ENCODE peak calls at places on chromosome X, in nine cellular contexts. One of them, this sample, is unnamed.

GRCh38 chrX:120660638-120661037 is 30.8 kb upstream of the C1GALT1C1 start:
- DNase-seq in activated CD4-positive, alpha-beta memory T cell treated with anti-CD3 and anti-CD28 coated beads, Interleukin-2, amount 10 ng/mL, durations not matched to agents 7 days and 5 days: no peak
- DNase-seq in DMS153: no peak
- DNase-seq in brain microvascular endothelial cell: no peak
- DNase-seq in naive thymus-derived CD4-positive, alpha-beta T cell: no peak
- DNase-seq in NCI-H510A: no peak
- DNase-seq in HAP-1: no peak
- DNase-seq in stimulated activated CD8-positive, alpha-beta memory T cell treated with anti-CD3 and anti-CD28 coated beads, Interleukin-12 subunit alpha, Interleukin-12 subunit beta, amount 100 ng/mL, for 4 hours: no peak
- DNase-seq in stimulated activated CD4-positive, alpha-beta T cell treated with anti-CD3 and anti-CD28 coated beads, Interleukin-4, amount 100 ng/mL, for 48 hours: no peak
- DNase-seq in this sample: no peak

GRCh38 chrX:36913551-36913950 is 94.6 kb upstream of the FAM47C start:
- DNase-seq in activated CD4-positive, alpha-beta memory T cell treated with anti-CD3 and anti-CD28 coated beads, Interleukin-2, amount 10 ng/mL, durations not matched to agents 7 days and 5 days: no peak
- DNase-seq in DMS153: no peak
- DNase-seq in brain microvascular endothelial cell: no peak
- DNase-seq in naive thymus-derived CD4-positive, alpha-beta T cell: no peak
- DNase-seq in NCI-H510A: no peak
- DNase-seq in HAP-1: peak; percentile 96
- DNase-seq in stimulated activated CD8-positive, alpha-beta memory T cell treated with anti-CD3 and anti-CD28 coated beads, Interleukin-12 subunit alpha, Interleukin-12 subunit beta, amount 100 ng/mL, for 4 hours: no peak
- DNase-seq in stimulated activated CD4-positive, alpha-beta T cell treated with anti-CD3 and anti-CD28 coated beads, Interleukin-4, amount 100 ng/mL, for 48 hours: no peak
- DNase-seq in this sample: no peak

GRCh38 chrX:143536176-143536575 is 18.9 kb upstream of the SPANXN3 start:
- DNase-seq in activated CD4-positive, alpha-beta memory T cell treated with anti-CD3 and anti-CD28 coated beads, Interleukin-2, amount 10 ng/mL, durations not matched to agents 7 days and 5 days: no peak
- DNase-seq in DMS153: no peak
- DNase-seq in brain microvascular endothelial cell: no peak
- DNase-seq in naive thymus-derived CD4-positive, alpha-beta T cell: no peak
- DNase-seq in NCI-H510A: no peak
- DNase-seq in HAP-1: no peak
- DNase-seq in stimulated activated CD8-positive, alpha-beta memory T cell treated with anti-CD3 and anti-CD28 coated beads, Interleukin-12 subunit alpha, Interleukin-12 subunit beta, amount 100 ng/mL, for 4 hours: no peak
- DNase-seq in stimulated activated CD4-positive, alpha-beta T cell treated with anti-CD3 and anti-CD28 coated beads, Interleukin-4, amount 100 ng/mL, for 48 hours: no peak
- DNase-seq in this sample: no peak

GRCh38 chrX:78316310-78316709 is 11.1 kb downstream of the CYSLTR1 start:
- DNase-seq in activated CD4-positive, alpha-beta memory T cell treated with anti-CD3 and anti-CD28 coated beads, Interleukin-2, amount 10 ng/mL, durations not matched to agents 7 days and 5 days: no peak
- DNase-seq in DMS153: no peak
- DNase-seq in brain microvascular endothelial cell: no peak
- DNase-seq in naive thymus-derived CD4-positive, alpha-beta T cell: no peak
- DNase-seq in NCI-H510A: no peak
- DNase-seq in HAP-1: no peak
- DNase-seq in stimulated activated CD8-positive, alpha-beta memory T cell treated with anti-CD3 and anti-CD28 coated beads, Interleukin-12 subunit alpha, Interleukin-12 subunit beta, amount 100 ng/mL, for 4 hours: no peak
- DNase-seq in stimulated activated CD4-positive, alpha-beta T cell treated with anti-CD3 and anti-CD28 coated beads, Interleukin-4, amount 100 ng/mL, for 48 hours: no peak
- DNase-seq in this sample: no peak

GRCh38 chrX:153482376-153483015 is 12.1 kb upstream of the HAUS7 start:
- DNase-seq in activated CD4-positive, alpha-beta memory T cell treated with anti-CD3 and anti-CD28 coated beads, Interleukin-2, amount 10 ng/mL, durations not matched to agents 7 days and 5 days: no peak
- DNase-seq in DMS153: no peak
- DNase-seq in brain microvascular endothelial cell: no peak
- DNase-seq in naive thymus-derived CD4-positive, alpha-beta T cell: no peak
- DNase-seq in NCI-H510A: no peak
- DNase-seq in HAP-1: no peak
- DNase-seq in stimulated activated CD8-positive, alpha-beta memory T cell treated with anti-CD3 and anti-CD28 coated beads, Interleukin-12 subunit alpha, Interleukin-12 subunit beta, amount 100 ng/mL, for 4 hours: no peak
- DNase-seq in stimulated activated CD4-positive, alpha-beta T cell treated with anti-CD3 and anti-CD28 coated beads, Interleukin-4, amount 100 ng/mL, for 48 hours: no peak
- DNase-seq in this sample: no peak

GRCh38 chrX:18617351-18617750 is 54.6 kb downstream of the RS1 start:
- DNase-seq in activated CD4-positive, alpha-beta memory T cell treated with anti-CD3 and anti-CD28 coated beads, Interleukin-2, amount 10 ng/mL, durations not matched to agents 7 days and 5 days: no peak
- DNase-seq in DMS153: no peak
- DNase-seq in brain microvascular endothelial cell: peak; percentile 53
- DNase-seq in naive thymus-derived CD4-positive, alpha-beta T cell: no peak
- DNase-seq in NCI-H510A: no peak
- DNase-seq in HAP-1: peak; percentile 89
- DNase-seq in stimulated activated CD8-positive, alpha-beta memory T cell treated with anti-CD3 and anti-CD28 coated beads, Interleukin-12 subunit alpha, Interleukin-12 subunit beta, amount 100 ng/mL, for 4 hours: no peak
- DNase-seq in stimulated activated CD4-positive, alpha-beta T cell treated with anti-CD3 and anti-CD28 coated beads, Interleukin-4, amount 100 ng/mL, for 48 hours: no peak
- DNase-seq in this sample: peak; percentile 3

GRCh38 chrX:13430136-13430827 is 110.4 kb upstream of the ATXN3L start:
- DNase-seq in activated CD4-positive, alpha-beta memory T cell treated with anti-CD3 and anti-CD28 coated beads, Interleukin-2, amount 10 ng/mL, durations not matched to agents 7 days and 5 days: no peak
- DNase-seq in DMS153: no peak
- DNase-seq in brain microvascular endothelial cell: peak; percentile 75
- DNase-seq in naive thymus-derived CD4-positive, alpha-beta T cell: no peak
- DNase-seq in NCI-H510A: no peak
- DNase-seq in HAP-1: no peak
- DNase-seq in stimulated activated CD8-positive, alpha-beta memory T cell treated with anti-CD3 and anti-CD28 coated beads, Interleukin-12 subunit alpha, Interleukin-12 subunit beta, amount 100 ng/mL, for 4 hours: no peak
- DNase-seq in stimulated activated CD4-positive, alpha-beta T cell treated with anti-CD3 and anti-CD28 coated beads, Interleukin-4, amount 100 ng/mL, for 48 hours: no peak
- DNase-seq in this sample: no peak

GRCh38 chrX:15233416-15234015 is 36.4 kb downstream of the ASB9 start:
- DNase-seq in activated CD4-positive, alpha-beta memory T cell treated with anti-CD3 and anti-CD28 coated beads, Interleukin-2, amount 10 ng/mL, durations not matched to agents 7 days and 5 days: no peak
- DNase-seq in DMS153: no peak
- DNase-seq in brain microvascular endothelial cell: no peak
- DNase-seq in naive thymus-derived CD4-positive, alpha-beta T cell: no peak
- DNase-seq in NCI-H510A: no peak
- DNase-seq in HAP-1: no peak
- DNase-seq in stimulated activated CD8-positive, alpha-beta memory T cell treated with anti-CD3 and anti-CD28 coated beads, Interleukin-12 subunit alpha, Interleukin-12 subunit beta, amount 100 ng/mL, for 4 hours: no peak
- DNase-seq in stimulated activated CD4-positive, alpha-beta T cell treated with anti-CD3 and anti-CD28 coated beads, Interleukin-4, amount 100 ng/mL, for 48 hours: no peak
- DNase-seq in this sample: no peak

GRCh38 chrX:55340896-55341433 is 76.2 kb upstream of the PAGE3 start:
- DNase-seq in activated CD4-positive, alpha-beta memory T cell treated with anti-CD3 and anti-CD28 coated beads, Interleukin-2, amount 10 ng/mL, durations not matched to agents 7 days and 5 days: no peak
- DNase-seq in DMS153: no peak
- DNase-seq in brain microvascular endothelial cell: no peak
- DNase-seq in naive thymus-derived CD4-positive, alpha-beta T cell: no peak
- DNase-seq in NCI-H510A: no peak
- DNase-seq in HAP-1: no peak
- DNase-seq in stimulated activated CD8-positive, alpha-beta memory T cell treated with anti-CD3 and anti-CD28 coated beads, Interleukin-12 subunit alpha, Interleukin-12 subunit beta, amount 100 ng/mL, for 4 hours: no peak
- DNase-seq in stimulated activated CD4-positive, alpha-beta T cell treated with anti-CD3 and anti-CD28 coated beads, Interleukin-4, amount 100 ng/mL, for 48 hours: no peak
- DNase-seq in this sample: no peak

GRCh38 chrX:85503258-85504158 is 124.0 kb upstream of the POF1B start:
- DNase-seq in activated CD4-positive, alpha-beta memory T cell treated with anti-CD3 and anti-CD28 coated beads, Interleukin-2, amount 10 ng/mL, durations not matched to agents 7 days and 5 days: no peak
- DNase-seq in DMS153: peak; percentile 47
- DNase-seq in brain microvascular endothelial cell: no peak
- DNase-seq in naive thymus-derived CD4-positive, alpha-beta T cell: no peak
- DNase-seq in NCI-H510A: no peak
- DNase-seq in HAP-1: peak; percentile 98
- DNase-seq in stimulated activated CD8-positive, alpha-beta memory T cell treated with anti-CD3 and anti-CD28 coated beads, Interleukin-12 subunit alpha, Interleukin-12 subunit beta, amount 100 ng/mL, for 4 hours: no peak
- DNase-seq in stimulated activated CD4-positive, alpha-beta T cell treated with anti-CD3 and anti-CD28 coated beads, Interleukin-4, amount 100 ng/mL, for 48 hours: no peak
- DNase-seq in this sample: no peak

GRCh38 chrX:11678174-11678573 is 12.5 kb upstream of the ARHGAP6 start:
- DNase-seq in activated CD4-positive, alpha-beta memory T cell treated with anti-CD3 and anti-CD28 coated beads, Interleukin-2, amount 10 ng/mL, durations not matched to agents 7 days and 5 days: no peak
- DNase-seq in DMS153: no peak
- DNase-seq in brain microvascular endothelial cell: no peak
- DNase-seq in naive thymus-derived CD4-positive, alpha-beta T cell: no peak
- DNase-seq in NCI-H510A: no peak
- DNase-seq in HAP-1: no peak
- DNase-seq in stimulated activated CD8-positive, alpha-beta memory T cell treated with anti-CD3 and anti-CD28 coated beads, Interleukin-12 subunit alpha, Interleukin-12 subunit beta, amount 100 ng/mL, for 4 hours: no peak
- DNase-seq in stimulated activated CD4-positive, alpha-beta T cell treated with anti-CD3 and anti-CD28 coated beads, Interleukin-4, amount 100 ng/mL, for 48 hours: no peak
- DNase-seq in this sample: no peak

GRCh38 chrX:153897899-153898298 is 6.6 kb upstream of the AVPR2 start:
- DNase-seq in activated CD4-positive, alpha-beta memory T cell treated with anti-CD3 and anti-CD28 coated beads, Interleukin-2, amount 10 ng/mL, durations not matched to agents 7 days and 5 days: no peak
- DNase-seq in DMS153: no peak
- DNase-seq in brain microvascular endothelial cell: no peak
- DNase-seq in naive thymus-derived CD4-positive, alpha-beta T cell: no peak
- DNase-seq in NCI-H510A: no peak
- DNase-seq in HAP-1: no peak
- DNase-seq in stimulated activated CD8-positive, alpha-beta memory T cell treated with anti-CD3 and anti-CD28 coated beads, Interleukin-12 subunit alpha, Interleukin-12 subunit beta, amount 100 ng/mL, for 4 hours: no peak
- DNase-seq in stimulated activated CD4-positive, alpha-beta T cell treated with anti-CD3 and anti-CD28 coated beads, Interleukin-4, amount 100 ng/mL, for 48 hours: no peak
- DNase-seq in this sample: no peak

GRCh38 chrX:17459008-17459407 is 84.0 kb downstream of the NHS start:
- DNase-seq in activated CD4-positive, alpha-beta memory T cell treated with anti-CD3 and anti-CD28 coated beads, Interleukin-2, amount 10 ng/mL, durations not matched to agents 7 days and 5 days: no peak
- DNase-seq in DMS153: peak; percentile 46
- DNase-seq in brain microvascular endothelial cell: no peak
- DNase-seq in naive thymus-derived CD4-positive, alpha-beta T cell: no peak
- DNase-seq in NCI-H510A: no peak
- DNase-seq in HAP-1: no peak
- DNase-seq in stimulated activated CD8-positive, alpha-beta memory T cell treated with anti-CD3 and anti-CD28 coated beads, Interleukin-12 subunit alpha, Interleukin-12 subunit beta, amount 100 ng/mL, for 4 hours: no peak
- DNase-seq in stimulated activated CD4-positive, alpha-beta T cell treated with anti-CD3 and anti-CD28 coated beads, Interleukin-4, amount 100 ng/mL, for 48 hours: no peak
- DNase-seq in this sample: no peak

GRCh38 chrX:73922856-73923429 is 359.9 kb downstream of the CHIC1 start:
- DNase-seq in activated CD4-positive, alpha-beta memory T cell treated with anti-CD3 and anti-CD28 coated beads, Interleukin-2, amount 10 ng/mL, durations not matched to agents 7 days and 5 days: no peak
- DNase-seq in DMS153: no peak
- DNase-seq in brain microvascular endothelial cell: no peak
- DNase-seq in naive thymus-derived CD4-positive, alpha-beta T cell: no peak
- DNase-seq in NCI-H510A: no peak
- DNase-seq in HAP-1: no peak
- DNase-seq in stimulated activated CD8-positive, alpha-beta memory T cell treated with anti-CD3 and anti-CD28 coated beads, Interleukin-12 subunit alpha, Interleukin-12 subunit beta, amount 100 ng/mL, for 4 hours: no peak
- DNase-seq in stimulated activated CD4-positive, alpha-beta T cell treated with anti-CD3 and anti-CD28 coated beads, Interleukin-4, amount 100 ng/mL, for 48 hours: no peak
- DNase-seq in this sample: no peak

GRCh38 chrX:69021095-69021494 is 144.2 kb downstream of the PJA1 start:
- DNase-seq in activated CD4-positive, alpha-beta memory T cell treated with anti-CD3 and anti-CD28 coated beads, Interleukin-2, amount 10 ng/mL, durations not matched to agents 7 days and 5 days: no peak
- DNase-seq in DMS153: peak; percentile 6
- DNase-seq in brain microvascular endothelial cell: no peak
- DNase-seq in naive thymus-derived CD4-positive, alpha-beta T cell: no peak
- DNase-seq in NCI-H510A: no peak
- DNase-seq in HAP-1: no peak
- DNase-seq in stimulated activated CD8-positive, alpha-beta memory T cell treated with anti-CD3 and anti-CD28 coated beads, Interleukin-12 subunit alpha, Interleukin-12 subunit beta, amount 100 ng/mL, for 4 hours: no peak
- DNase-seq in stimulated activated CD4-positive, alpha-beta T cell treated with anti-CD3 and anti-CD28 coated beads, Interleukin-4, amount 100 ng/mL, for 48 hours: no peak
- DNase-seq in this sample: no peak

GRCh38 chrX:104013606-104014005 is at the start of gene H2BW1:
- DNase-seq in activated CD4-positive, alpha-beta memory T cell treated with anti-CD3 and anti-CD28 coated beads, Interleukin-2, amount 10 ng/mL, durations not matched to agents 7 days and 5 days: no peak
- DNase-seq in DMS153: no peak
- DNase-seq in brain microvascular endothelial cell: no peak
- DNase-seq in naive thymus-derived CD4-positive, alpha-beta T cell: no peak
- DNase-seq in NCI-H510A: no peak
- DNase-seq in HAP-1: no peak
- DNase-seq in stimulated activated CD8-positive, alpha-beta memory T cell treated with anti-CD3 and anti-CD28 coated beads, Interleukin-12 subunit alpha, Interleukin-12 subunit beta, amount 100 ng/mL, for 4 hours: no peak
- DNase-seq in stimulated activated CD4-positive, alpha-beta T cell treated with anti-CD3 and anti-CD28 coated beads, Interleukin-4, amount 100 ng/mL, for 48 hours: no peak
- DNase-seq in this sample: no peak

GRCh38 chrX:5726246-5726645 is 502.4 kb downstream of the NLGN4X start:
- DNase-seq in activated CD4-positive, alpha-beta memory T cell treated with anti-CD3 and anti-CD28 coated beads, Interleukin-2, amount 10 ng/mL, durations not matched to agents 7 days and 5 days: no peak
- DNase-seq in DMS153: no peak
- DNase-seq in brain microvascular endothelial cell: no peak
- DNase-seq in naive thymus-derived CD4-positive, alpha-beta T cell: no peak
- DNase-seq in NCI-H510A: no peak
- DNase-seq in HAP-1: no peak
- DNase-seq in stimulated activated CD8-positive, alpha-beta memory T cell treated with anti-CD3 and anti-CD28 coated beads, Interleukin-12 subunit alpha, Interleukin-12 subunit beta, amount 100 ng/mL, for 4 hours: no peak
- DNase-seq in stimulated activated CD4-positive, alpha-beta T cell treated with anti-CD3 and anti-CD28 coated beads, Interleukin-4, amount 100 ng/mL, for 48 hours: no peak
- DNase-seq in this sample: no peak

GRCh38 chrX:70664726-70665125 is 220.1 kb downstream of the DLG3 start:
- DNase-seq in activated CD4-positive, alpha-beta memory T cell treated with anti-CD3 and anti-CD28 coated beads, Interleukin-2, amount 10 ng/mL, durations not matched to agents 7 days and 5 days: no peak
- DNase-seq in DMS153: peak; percentile 6
- DNase-seq in brain microvascular endothelial cell: peak; percentile 1
- DNase-seq in naive thymus-derived CD4-positive, alpha-beta T cell: no peak
- DNase-seq in NCI-H510A: no peak
- DNase-seq in HAP-1: peak; percentile 14
- DNase-seq in stimulated activated CD8-positive, alpha-beta memory T cell treated with anti-CD3 and anti-CD28 coated beads, Interleukin-12 subunit alpha, Interleukin-12 subunit beta, amount 100 ng/mL, for 4 hours: no peak
- DNase-seq in stimulated activated CD4-positive, alpha-beta T cell treated with anti-CD3 and anti-CD28 coated beads, Interleukin-4, amount 100 ng/mL, for 48 hours: no peak
- DNase-seq in this sample: peak; percentile 22

GRCh38 chrX:110280954-110281353 is 36.9 kb downstream of the AMMECR1 start:
- DNase-seq in activated CD4-positive, alpha-beta memory T cell treated with anti-CD3 and anti-CD28 coated beads, Interleukin-2, amount 10 ng/mL, durations not matched to agents 7 days and 5 days: no peak
- DNase-seq in DMS153: no peak
- DNase-seq in brain microvascular endothelial cell: no peak
- DNase-seq in naive thymus-derived CD4-positive, alpha-beta T cell: no peak
- DNase-seq in NCI-H510A: no peak
- DNase-seq in HAP-1: no peak
- DNase-seq in stimulated activated CD8-positive, alpha-beta memory T cell treated with anti-CD3 and anti-CD28 coated beads, Interleukin-12 subunit alpha, Interleukin-12 subunit beta, amount 100 ng/mL, for 4 hours: no peak
- DNase-seq in stimulated activated CD4-positive, alpha-beta T cell treated with anti-CD3 and anti-CD28 coated beads, Interleukin-4, amount 100 ng/mL, for 48 hours: no peak
- DNase-seq in this sample: no peak

GRCh38 chrX:35244796-35245508 is 302.4 kb downstream of the FAM47B start:
- DNase-seq in activated CD4-positive, alpha-beta memory T cell treated with anti-CD3 and anti-CD28 coated beads, Interleukin-2, amount 10 ng/mL, durations not matched to agents 7 days and 5 days: no peak
- DNase-seq in DMS153: no peak
- DNase-seq in brain microvascular endothelial cell: no peak
- DNase-seq in naive thymus-derived CD4-positive, alpha-beta T cell: no peak
- DNase-seq in NCI-H510A: no peak
- DNase-seq in HAP-1: no peak
- DNase-seq in stimulated activated CD8-positive, alpha-beta memory T cell treated with anti-CD3 and anti-CD28 coated beads, Interleukin-12 subunit alpha, Interleukin-12 subunit beta, amount 100 ng/mL, for 4 hours: no peak
- DNase-seq in stimulated activated CD4-positive, alpha-beta T cell treated with anti-CD3 and anti-CD28 coated beads, Interleukin-4, amount 100 ng/mL, for 48 hours: no peak
- DNase-seq in this sample: no peak

GRCh38 chrX:153673398-153674218 is at the start of gene PNCK:
- DNase-seq in activated CD4-positive, alpha-beta memory T cell treated with anti-CD3 and anti-CD28 coated beads, Interleukin-2, amount 10 ng/mL, durations not matched to agents 7 days and 5 days: no peak
- DNase-seq in DMS153: no peak
- DNase-seq in brain microvascular endothelial cell: no peak
- DNase-seq in naive thymus-derived CD4-positive, alpha-beta T cell: no peak
- DNase-seq in NCI-H510A: no peak
- DNase-seq in HAP-1: no peak
- DNase-seq in stimulated activated CD8-positive, alpha-beta memory T cell treated with anti-CD3 and anti-CD28 coated beads, Interleukin-12 subunit alpha, Interleukin-12 subunit beta, amount 100 ng/mL, for 4 hours: no peak
- DNase-seq in stimulated activated CD4-positive, alpha-beta T cell treated with anti-CD3 and anti-CD28 coated beads, Interleukin-4, amount 100 ng/mL, for 48 hours: no peak
- DNase-seq in this sample: no peak

GRCh38 chrX:107374116-107374515 is 75.3 kb upstream of the FRMPD3 start:
- DNase-seq in activated CD4-positive, alpha-beta memory T cell treated with anti-CD3 and anti-CD28 coated beads, Interleukin-2, amount 10 ng/mL, durations not matched to agents 7 days and 5 days: no peak
- DNase-seq in DMS153: no peak
- DNase-seq in brain microvascular endothelial cell: no peak
- DNase-seq in naive thymus-derived CD4-positive, alpha-beta T cell: no peak
- DNase-seq in NCI-H510A: no peak
- DNase-seq in HAP-1: peak; percentile 76
- DNase-seq in stimulated activated CD8-positive, alpha-beta memory T cell treated with anti-CD3 and anti-CD28 coated beads, Interleukin-12 subunit alpha, Interleukin-12 subunit beta, amount 100 ng/mL, for 4 hours: no peak
- DNase-seq in stimulated activated CD4-positive, alpha-beta T cell treated with anti-CD3 and anti-CD28 coated beads, Interleukin-4, amount 100 ng/mL, for 48 hours: no peak
- DNase-seq in this sample: peak; percentile 63

GRCh38 chrX:106894392-106894909 is 8.7 kb downstream of the RIPPLY1 start:
- DNase-seq in activated CD4-positive, alpha-beta memory T cell treated with anti-CD3 and anti-CD28 coated beads, Interleukin-2, amount 10 ng/mL, durations not matched to agents 7 days and 5 days: peak; percentile 42
- DNase-seq in DMS153: no peak
- DNase-seq in brain microvascular endothelial cell: peak; percentile 60
- DNase-seq in naive thymus-derived CD4-positive, alpha-beta T cell: peak; percentile 54
- DNase-seq in NCI-H510A: peak; percentile 16
- DNase-seq in HAP-1: peak; percentile 69
- DNase-seq in stimulated activated CD8-positive, alpha-beta memory T cell treated with anti-CD3 and anti-CD28 coated beads, Interleukin-12 subunit alpha, Interleukin-12 subunit beta, amount 100 ng/mL, for 4 hours: no peak
- DNase-seq in stimulated activated CD4-positive, alpha-beta T cell treated with anti-CD3 and anti-CD28 coated beads, Interleukin-4, amount 100 ng/mL, for 48 hours: peak; percentile 27
- DNase-seq in this sample: peak; percentile 66

GRCh38 chrX:40157228-40158035 is 59.7 kb upstream of the BCOR start:
- DNase-seq in activated CD4-positive, alpha-beta memory T cell treated with anti-CD3 and anti-CD28 coated beads, Interleukin-2, amount 10 ng/mL, durations not matched to agents 7 days and 5 days: no peak
- DNase-seq in DMS153: no peak
- DNase-seq in brain microvascular endothelial cell: no peak
- DNase-seq in naive thymus-derived CD4-positive, alpha-beta T cell: no peak
- DNase-seq in NCI-H510A: no peak
- DNase-seq in HAP-1: peak; percentile 62
- DNase-seq in stimulated activated CD8-positive, alpha-beta memory T cell treated with anti-CD3 and anti-CD28 coated beads, Interleukin-12 subunit alpha, Interleukin-12 subunit beta, amount 100 ng/mL, for 4 hours: no peak
- DNase-seq in stimulated activated CD4-positive, alpha-beta T cell treated with anti-CD3 and anti-CD28 coated beads, Interleukin-4, amount 100 ng/mL, for 48 hours: no peak
- DNase-seq in this sample: peak; percentile 81

This sample was measured in NT2/D1.